ENCODE peak calls at places on chromosomes 7 and 10, in four cellular contexts. One of them, this sample, is unnamed.

GRCh38 chr7:119515214-119515613 is 757.8 kb upstream of the KCND2 start:
- DNase-seq in neural crest cell: no peak
- DNase-seq in fibroblast of lung: no peak
- DNase-seq in endothelial cell: no peak
- DNase-seq in this sample: no peak

GRCh38 chr10:89339860-89340259 is 12.1 kb downstream of the IFIT3 start:
- DNase-seq in neural crest cell: no peak
- DNase-seq in fibroblast of lung: no peak
- DNase-seq in endothelial cell: no peak
- DNase-seq in this sample: no peak

GRCh38 chr7:87810130-87810529 is 66.0 kb downstream of the SLC25A40 start:
- DNase-seq in neural crest cell: no peak
- DNase-seq in fibroblast of lung: no peak
- DNase-seq in endothelial cell: no peak
- DNase-seq in this sample: no peak

GRCh38 chr7:103929808-103930415 is 59.5 kb downstream of the RELN start:
- DNase-seq in neural crest cell: no peak
- DNase-seq in fibroblast of lung: no peak
- DNase-seq in endothelial cell: no peak
- DNase-seq in this sample: no peak

GRCh38 chr7:28554791-28555471 is 142.6 kb downstream of the CREB5 start:
- DNase-seq in neural crest cell: no peak
- DNase-seq in fibroblast of lung: no peak
- DNase-seq in endothelial cell: no peak
- DNase-seq in this sample: no peak

GRCh38 chr7:17497549-17498193 is 199.2 kb downstream of the AHR start:
- DNase-seq in neural crest cell: no peak
- DNase-seq in fibroblast of lung: peak; percentile 35
- DNase-seq in endothelial cell: no peak
- DNase-seq in this sample: no peak

GRCh38 chr7:87564290-87564963 is 36.3 kb downstream of the ABCB1 start:
- DNase-seq in neural crest cell: peak; percentile 1
- DNase-seq in fibroblast of lung: peak; percentile 17
- DNase-seq in endothelial cell: peak; percentile 24
- DNase-seq in this sample: no peak

GRCh38 chr10:96671207-96671890 is 49.0 kb downstream of the PIK3AP1 start:
- DNase-seq in neural crest cell: no peak
- DNase-seq in fibroblast of lung: no peak
- DNase-seq in endothelial cell: no peak
- DNase-seq in this sample: no peak

GRCh38 chr10:121158988-121159579 is 307.9 kb downstream of the WDR11 start:
- DNase-seq in neural crest cell: no peak
- DNase-seq in fibroblast of lung: peak; percentile 39
- DNase-seq in endothelial cell: no peak
- DNase-seq in this sample: no peak

GRCh38 chr7:37149019-37149814 is 299.4 kb downstream of the ELMO1 start:
- DNase-seq in neural crest cell: no peak
- DNase-seq in fibroblast of lung: no peak
- DNase-seq in endothelial cell: no peak
- DNase-seq in this sample: no peak

GRCh38 chr7:38660427-38661099 is 29.4 kb upstream of the AMPH start:
- DNase-seq in neural crest cell: peak; percentile 17
- DNase-seq in fibroblast of lung: peak; percentile 34
- DNase-seq in endothelial cell: peak; percentile 20
- DNase-seq in this sample: no peak

GRCh38 chr10:116730464-116731260 is 11.7 kb downstream of the HSPA12A start:
- DNase-seq in neural crest cell: no peak
- DNase-seq in fibroblast of lung: no peak
- DNase-seq in endothelial cell: no peak
- DNase-seq in this sample: no peak

GRCh38 chr10:115921795-115922194 is 351.2 kb downstream of the GFRA1 start:
- DNase-seq in neural crest cell: no peak
- DNase-seq in fibroblast of lung: peak; percentile 76
- DNase-seq in endothelial cell: no peak
- DNase-seq in this sample: no peak

GRCh38 chr10:133276435-133277201 is at the start of gene ADAM8:
- DNase-seq in neural crest cell: no peak
- DNase-seq in fibroblast of lung: no peak
- DNase-seq in endothelial cell: peak; percentile 41
- DNase-seq in this sample: no peak

GRCh38 chr7:114502454-114503254 is 88.0 kb downstream of the FOXP2 start:
- DNase-seq in neural crest cell: no peak
- DNase-seq in fibroblast of lung: peak; percentile 47
- DNase-seq in endothelial cell: no peak
- DNase-seq in this sample: no peak

GRCh38 chr7:18667466-18667865 is 171.9 kb downstream of the HDAC9 start:
- DNase-seq in neural crest cell: no peak
- DNase-seq in fibroblast of lung: peak; percentile 76
- DNase-seq in endothelial cell: peak; percentile 36
- DNase-seq in this sample: no peak

GRCh38 chr7:55540226-55540858 is 32.0 kb downstream of the VOPP1 start:
- DNase-seq in neural crest cell: no peak
- DNase-seq in fibroblast of lung: no peak
- DNase-seq in endothelial cell: no peak
- DNase-seq in this sample: no peak

GRCh38 chr7:141712603-141713262 is 4.6 kb downstream of the WEE2 start:
- DNase-seq in neural crest cell: no peak
- DNase-seq in fibroblast of lung: no peak
- DNase-seq in endothelial cell: no peak
- DNase-seq in this sample: no peak

GRCh38 chr7:141709749-141710148 is 1.6 kb downstream of the WEE2 start:
- DNase-seq in neural crest cell: no peak
- DNase-seq in fibroblast of lung: no peak
- DNase-seq in endothelial cell: no peak
- DNase-seq in this sample: no peak

GRCh38 chr7:141708053-141708452 is at the start of gene WEE2:
- DNase-seq in neural crest cell: no peak
- DNase-seq in fibroblast of lung: no peak
- DNase-seq in endothelial cell: no peak
- DNase-seq in this sample: no peak

GRCh38 chr7:141709318-141709717 is 1.2 kb downstream of the WEE2 start:
- DNase-seq in neural crest cell: no peak
- DNase-seq in fibroblast of lung: no peak
- DNase-seq in endothelial cell: no peak
- DNase-seq in this sample: no peak

DNA sequence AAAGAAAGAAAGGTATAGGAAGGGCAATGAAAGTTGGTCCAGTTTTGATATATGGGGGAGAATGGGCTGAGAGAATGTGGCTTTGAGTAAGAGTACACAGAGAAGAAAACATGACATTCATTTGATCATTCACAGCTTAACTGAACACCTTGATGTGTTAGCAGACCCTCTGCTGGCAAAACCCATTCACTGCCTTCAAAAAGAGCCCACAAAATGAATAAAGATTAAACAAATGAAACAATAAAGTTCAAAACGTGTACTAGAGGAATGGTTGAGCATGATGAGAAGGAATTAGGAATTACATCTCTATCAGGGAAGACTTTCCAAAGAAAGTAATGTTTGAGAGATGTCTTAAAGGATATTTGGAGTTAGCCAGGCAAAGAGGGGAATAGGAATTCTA is 2.1 kb downstream of the WEE2 start:
- DNase-seq in neural crest cell: no peak
- DNase-seq in fibroblast of lung: no peak
- DNase-seq in endothelial cell: no peak
- DNase-seq in this sample: no peak
- TF ChIP-seq CTCF in neural crest cell: no peak
- TF ChIP-seq CTCF in fibroblast of lung: no peak
- TF ChIP-seq CTCF in endothelial cell: no peak
- TF ChIP-seq CTCF in this sample: no peak

DNA sequence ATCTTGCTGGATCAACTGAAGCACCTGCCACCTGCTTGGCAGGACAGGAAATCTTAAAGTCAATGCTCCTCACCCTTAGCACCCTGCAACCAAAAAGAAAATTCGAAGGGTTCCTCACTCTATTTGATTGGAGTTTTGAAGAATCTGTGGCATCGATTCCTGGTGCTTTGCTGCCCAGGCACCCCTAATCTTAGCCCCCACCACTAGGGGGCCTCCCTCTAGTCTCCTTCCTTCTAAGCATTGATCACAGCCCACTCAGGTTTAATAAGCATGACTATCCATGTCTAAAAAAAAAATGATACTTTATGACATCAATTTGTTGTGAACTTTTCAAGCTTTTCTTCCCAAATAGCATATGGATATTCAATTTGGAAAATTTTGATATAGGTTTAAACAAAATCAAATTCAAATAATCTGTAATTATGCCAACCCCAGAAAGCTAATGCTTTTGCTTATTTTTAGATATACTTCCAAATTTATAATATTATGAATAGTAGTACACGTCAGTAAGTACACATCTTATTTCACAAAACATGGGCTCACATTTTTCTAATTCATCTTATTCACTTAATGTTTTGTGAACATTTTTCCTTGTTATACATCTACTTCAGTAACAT is 45.3 kb downstream of the NRG3 start:
- DNase-seq in neural crest cell: no peak
- DNase-seq in fibroblast of lung: no peak
- DNase-seq in endothelial cell: peak; percentile 55
- DNase-seq in this sample: no peak
- TF ChIP-seq CTCF in neural crest cell: peak; percentile 63
- TF ChIP-seq CTCF in fibroblast of lung: no peak
- TF ChIP-seq CTCF in endothelial cell: peak; percentile 80
- TF ChIP-seq CTCF in this sample: no peak

GRCh38 chr10:5485290-5485689 is 14.1 kb downstream of the CALML5 start:
- DNase-seq in neural crest cell: no peak
- DNase-seq in fibroblast of lung: no peak
- DNase-seq in endothelial cell: no peak
- DNase-seq in this sample: no peak

GRCh38 chr10:5485948-5486851 is 13.2 kb downstream of the CALML5 start:
- DNase-seq in neural crest cell: no peak
- DNase-seq in fibroblast of lung: no peak
- DNase-seq in endothelial cell: no peak
- DNase-seq in this sample: no peak

GRCh38 chr10:5486852-5487235 is 12.5 kb downstream of the CALML5 start:
- DNase-seq in neural crest cell: no peak
- DNase-seq in fibroblast of lung: no peak
- DNase-seq in endothelial cell: no peak
- DNase-seq in this sample: no peak

GRCh38 chr10:5482016-5482415 is 17.4 kb downstream of the CALML5 start:
- DNase-seq in neural crest cell: no peak
- DNase-seq in fibroblast of lung: no peak
- DNase-seq in endothelial cell: no peak
- DNase-seq in this sample: no peak

DNA sequence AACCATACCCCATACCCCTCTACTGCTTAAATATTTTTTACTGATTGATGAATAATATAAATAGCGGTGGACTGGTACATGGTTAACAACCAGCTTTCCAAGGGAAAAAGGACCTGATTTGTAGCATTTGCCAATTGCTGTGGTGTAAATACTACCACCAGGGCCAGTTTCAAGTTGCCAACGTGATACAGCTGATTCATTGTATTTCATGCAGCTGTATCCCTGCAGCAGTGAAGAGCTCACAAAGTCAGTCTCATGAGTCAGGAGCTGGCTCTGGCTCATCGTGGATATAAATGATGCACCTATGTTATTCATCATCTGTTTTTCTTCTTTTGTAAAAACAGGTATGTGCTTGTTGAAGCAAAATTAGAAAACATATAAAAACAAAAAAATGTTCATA is 15.2 kb downstream of the CALML5 start:
- DNase-seq in neural crest cell: no peak
- DNase-seq in fibroblast of lung: peak; percentile 40
- DNase-seq in endothelial cell: no peak
- DNase-seq in this sample: no peak
- TF ChIP-seq CTCF in neural crest cell: no peak
- TF ChIP-seq CTCF in fibroblast of lung: no peak
- TF ChIP-seq CTCF in endothelial cell: no peak
- TF ChIP-seq CTCF in this sample: no peak

GRCh38 chr10:33810986-33811385 is 476.5 kb upstream of the NRP1 start:
- DNase-seq in neural crest cell: no peak
- DNase-seq in fibroblast of lung: no peak
- DNase-seq in endothelial cell: no peak
- DNase-seq in this sample: no peak
- TF ChIP-seq CTCF in neural crest cell: no peak
- TF ChIP-seq CTCF in fibroblast of lung: no peak
- TF ChIP-seq CTCF in endothelial cell: no peak
- TF ChIP-seq CTCF in this sample: no peak

DNA sequence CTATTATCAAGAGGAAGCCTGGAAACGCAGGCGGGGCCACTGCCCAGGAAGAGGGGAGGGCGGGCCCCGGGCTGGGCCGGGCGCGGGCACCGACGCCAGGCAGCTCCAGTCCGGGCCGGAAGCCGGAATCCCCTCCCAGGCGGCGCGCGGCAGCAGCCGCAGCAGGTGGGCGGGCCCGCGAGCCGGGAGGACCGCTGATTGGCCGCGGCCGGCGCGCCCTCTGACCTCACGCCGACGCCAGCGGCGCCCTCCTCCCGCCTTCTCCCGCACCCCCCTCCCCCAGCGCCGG is 438 bp downstream of the BCL7B start:
- DNase-seq in neural crest cell: peak; percentile 88
- DNase-seq in fibroblast of lung: peak; percentile 89
- DNase-seq in endothelial cell: peak; percentile 96
- DNase-seq in this sample: peak; percentile 96
- TF ChIP-seq CTCF in neural crest cell: no peak
- TF ChIP-seq CTCF in fibroblast of lung: no peak
- TF ChIP-seq CTCF in endothelial cell: no peak
- TF ChIP-seq CTCF in this sample: no peak

DNA sequence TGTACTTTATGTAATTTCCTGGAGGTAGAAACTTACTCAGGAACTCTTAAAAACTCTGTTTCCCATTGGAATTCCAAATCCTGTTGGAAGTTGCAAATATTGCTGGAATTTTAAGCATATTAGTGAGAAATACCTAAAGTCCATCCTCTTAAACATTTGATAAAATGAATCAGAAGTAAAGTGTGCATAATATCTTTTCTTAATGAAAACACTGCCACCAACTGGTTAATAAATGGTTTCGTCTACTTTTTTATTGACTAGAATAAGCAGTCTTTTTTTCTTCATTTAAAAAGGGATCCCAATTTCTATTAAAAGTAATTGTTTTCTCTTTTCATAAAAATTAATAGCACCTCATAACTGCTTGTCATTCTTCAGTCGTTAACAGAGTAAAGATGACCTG is 28.3 kb downstream of the NPS start:
- DNase-seq in neural crest cell: no peak
- DNase-seq in fibroblast of lung: peak; percentile 18
- DNase-seq in endothelial cell: no peak
- DNase-seq in this sample: no peak
- TF ChIP-seq CTCF in neural crest cell: peak; percentile 52
- TF ChIP-seq CTCF in fibroblast of lung: peak; percentile 8
- TF ChIP-seq CTCF in endothelial cell: no peak
- TF ChIP-seq CTCF in this sample: no peak

GRCh38 chr10:84613336-84614021 is 285.1 kb downstream of the CCSER2 start:
- DNase-seq in neural crest cell: peak; percentile 37
- DNase-seq in fibroblast of lung: peak; percentile 11
- DNase-seq in endothelial cell: peak; percentile 63
- DNase-seq in this sample: no peak
- TF ChIP-seq CTCF in neural crest cell: peak; percentile 70
- TF ChIP-seq CTCF in fibroblast of lung: no peak
- TF ChIP-seq CTCF in endothelial cell: peak; percentile 50
- TF ChIP-seq CTCF in this sample: peak; percentile 66

This sample was measured in right atrium auricular region.